ENCODE peak calls at places on chromosomes 7 and 10, in seven cellular contexts. U is Peyer's patch, B is GM23248, S is esophagus squamous epithelium, D is spleen, G is thoracic aorta, J is HCT116. H is an unnamed sample.

GRCh38 chr10:43599333-43599732 is 6.9 kb upstream of the ZNF485 start:
- DNase-seq in U (no peak), B (no peak), S (no peak), D (no peak), G (no peak), J (no peak), H (no peak)

GRCh38 chr10:102814873-102815661 is 22.1 kb downstream of the CYP17A1 start:
- DNase-seq in U (peak; percentile 56), B (peak; percentile 68), S (no peak), D (peak; percentile 79), G (peak; percentile 84), J (no peak), H (no peak)

GRCh38 chr10:21924511-21924910 is 79.0 kb downstream of the DNAJC1 start:
- DNase-seq in U (no peak), B (no peak), S (no peak), D (no peak), G (no peak), J (no peak), H (no peak)

GRCh38 chr7:42739591-42739990 is 172.3 kb downstream of the C7orf25 start:
- DNase-seq in U (no peak), B (peak; percentile 53), S (no peak), D (no peak), G (no peak), J (no peak), H (no peak)

GRCh38 chr10:14386202-14386593 is 55.5 kb upstream of the FRMD4A start:
- DNase-seq in U (no peak), B (peak; percentile 92), S (no peak), D (no peak), G (no peak), J (no peak), H (no peak)

GRCh38 chr7:36387437-36388345 is 2.0 kb upstream of the ANLN start:
- DNase-seq in U (no peak), B (no peak), S (no peak), D (no peak), G (no peak), J (peak; percentile 48), H (no peak)

GRCh38 chr7:155670521-155670920 is 26.1 kb downstream of the RBM33 start:
- DNase-seq in U (no peak), B (no peak), S (no peak), D (no peak), G (no peak), J (no peak), H (no peak)

GRCh38 chr10:127612-128432 is 7.4 kb upstream of the ZMYND11 start:
- DNase-seq in U (no peak), B (no peak), S (no peak), D (no peak), G (no peak), J (no peak), H (peak; percentile 44)

GRCh38 chr10:44437837-44438752 is 53.2 kb upstream of the CXCL12 start:
- DNase-seq in U (no peak), B (no peak), S (no peak), D (no peak), G (no peak), J (no peak), H (no peak)

GRCh38 chr10:110547139-110547761 is 20.2 kb upstream of the SMC3 start:
- DNase-seq in U (no peak), B (peak; percentile 85), S (no peak), D (no peak), G (no peak), J (peak; percentile 66), H (peak; percentile 69)

GRCh38 chr7:36630112-36630650 is 94.1 kb downstream of the AOAH start:
- DNase-seq in U (no peak), B (no peak), S (no peak), D (no peak), G (no peak), J (no peak), H (no peak)

GRCh38 chr10:31322647-31323046 is 3.6 kb downstream of the ZEB1 start:
- DNase-seq in U (no peak), B (peak; percentile 59), S (no peak), D (no peak), G (no peak), J (no peak), H (peak; percentile 40)
- H3K27me3 ChIP-seq in U (no peaks in the 10 kb centered on the region), B (no peaks in the 10 kb centered on the region), S (no peaks in the 10 kb centered on the region), D (no peaks in the 10 kb centered on the region), G (no peaks in the 10 kb centered on the region), J (no peaks in the 10 kb centered on the region), H (no peaks in the 10 kb centered on the region)

GRCh38 chr7:37920305-37920618 is 178 bp upstream of the EPDR1 start:
- DNase-seq in U (no peak), B (no peak), S (no peak), D (no peak), G (no peak), J (no peak), H (no peak)
- H3K27ac ChIP-seq in U (peak overlapping the region; percentile 84), B (no peak overlapping the region), S (peak overlapping the region; percentile 74), D (peak overlapping the region; percentile 63), G (peak overlapping the region; percentile 71), J (peak overlapping the region; percentile 89), H (no peak overlapping the region)

GRCh38 chr7:131306777-131307176 is 20.9 kb upstream of the MKLN1 start:
- DNase-seq in U (no peak), B (no peak), S (no peak), D (no peak), G (no peak), J (no peak), H (no peak)
- H3K9me3 ChIP-seq in U (no peaks in the 10 kb centered on the region), B (no peaks in the 10 kb centered on the region), S (no peaks in the 10 kb centered on the region), D (peaks cover 40% of the 10 kb centered on the region), G (no peaks in the 10 kb centered on the region), J (no peaks in the 10 kb centered on the region), H (no peaks in the 10 kb centered on the region)

DNA sequence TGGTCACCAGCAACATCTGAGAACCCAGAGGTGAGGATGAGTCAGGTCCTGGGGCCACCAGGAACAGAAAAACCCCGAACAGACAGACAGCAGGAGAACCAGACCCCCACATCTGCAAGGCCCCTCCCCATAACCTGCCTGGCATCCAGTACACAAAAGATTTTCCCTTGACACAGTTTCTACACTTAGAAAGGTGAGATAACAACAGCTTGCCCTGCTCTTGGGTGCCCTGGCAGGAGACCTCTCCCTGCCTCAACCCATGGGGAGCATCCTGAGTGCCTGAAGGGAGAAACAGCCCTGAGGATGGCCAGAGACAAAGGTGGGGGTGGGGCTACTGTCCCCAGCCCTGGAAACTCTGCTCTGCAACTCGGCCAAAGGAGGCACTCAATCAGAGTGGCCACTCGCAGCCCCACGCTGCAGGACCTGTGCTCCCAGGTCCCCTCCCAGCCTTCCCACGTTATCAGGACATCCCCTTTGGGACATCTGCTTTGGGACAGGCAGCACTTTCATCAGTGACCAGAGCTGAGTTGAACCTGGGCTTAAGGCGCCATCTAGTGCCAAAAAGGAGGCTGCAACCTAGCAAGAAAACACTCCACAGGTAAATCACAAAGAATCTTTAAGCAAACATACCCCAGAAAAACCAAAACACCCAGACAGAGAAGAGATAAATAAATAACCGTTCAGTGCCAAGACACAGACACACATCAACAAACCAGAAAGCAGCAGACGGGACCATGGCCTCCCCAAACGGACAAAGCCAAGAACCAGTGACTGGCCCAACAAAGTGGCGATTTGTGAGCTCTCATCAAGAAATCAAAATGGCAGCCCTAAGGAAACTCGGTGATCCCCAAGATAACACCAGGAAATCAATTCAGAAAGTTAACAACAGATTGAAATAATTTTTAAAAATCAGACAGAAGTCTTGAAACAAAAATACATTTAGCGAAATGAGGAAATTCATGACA is 233.7 kb downstream of the PTPRN2 start:
- DNase-seq in U (no peak), B (peak; percentile 19), S (no peak), D (peak; percentile 28), G (no peak), J (peak; percentile 22), H (no peak)
- H3K27me3 ChIP-seq in U (no peaks in the 10 kb centered on the region), B (no peaks in the 10 kb centered on the region), S (no peaks in the 10 kb centered on the region), D (no peaks in the 10 kb centered on the region), G (no peaks in the 10 kb centered on the region), J (no peaks in the 10 kb centered on the region), H (no peaks in the 10 kb centered on the region)

GRCh38 chr7:140229591-140230516 is 53.1 kb upstream of the KDM7A start:
- DNase-seq in U (peak; percentile 87), B (no peak), S (no peak), D (peak; percentile 93), G (no peak), J (no peak), H (peak; percentile 44)

GRCh38 chr7:140230517-140230861 is 53.7 kb upstream of the KDM7A start:
- DNase-seq in U (peak; percentile 82), B (peak; percentile 64), S (peak; percentile 35), D (peak; percentile 97), G (no peak), J (no peak), H (peak; percentile 84)

GRCh38 chr7:140231779-140232491 is 55.2 kb upstream of the KDM7A start:
- DNase-seq in U (peak; percentile 63), B (no peak), S (no peak), D (no peak), G (no peak), J (no peak), H (no peak)

GRCh38 chr7:140230862-140231778 is 54.3 kb upstream of the KDM7A start:
- DNase-seq in U (peak; percentile 86), B (peak; percentile 56), S (no peak), D (peak; percentile 89), G (no peak), J (peak; percentile 40), H (peak; percentile 48)

DNA sequence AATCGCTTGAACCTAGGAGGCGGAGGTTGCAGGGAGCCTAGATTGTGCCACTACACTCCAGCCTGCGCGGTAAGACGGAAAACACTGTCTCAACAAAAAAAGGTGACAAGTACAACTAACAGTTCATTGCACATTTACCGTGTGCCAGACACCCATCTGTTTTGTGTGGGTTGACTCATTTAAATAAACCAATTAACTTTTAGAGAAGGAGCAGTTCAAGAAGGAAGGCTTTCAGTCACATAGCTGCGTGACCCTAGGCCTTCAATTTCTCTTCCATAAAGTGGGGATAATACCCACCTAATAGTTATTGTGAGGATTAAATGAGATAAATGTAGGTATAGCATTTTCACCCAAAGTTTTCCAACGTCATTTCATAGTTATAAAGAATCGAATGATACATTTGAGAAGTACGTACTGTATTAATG is 52.3 kb upstream of the KDM7A start:
- DNase-seq in U (no peak), B (no peak), S (no peak), D (no peak), G (no peak), J (no peak), H (no peak)
- H3K27ac ChIP-seq in U (peak overlapping the region; percentile 94), B (no peak overlapping the region), S (no peak overlapping the region), D (peak overlapping the region; percentile 91), G (no peak overlapping the region), J (no peak overlapping the region), H (peak overlapping the region; percentile 91)

GRCh38 chr7:99541212-99541611 is 10.7 kb downstream of the FAM200A start:
- DNase-seq in U (no peak), B (no peak), S (no peak), D (no peak), G (no peak), J (no peak), H (no peak)
- H3K9me3 ChIP-seq in U (no peaks in the 10 kb centered on the region), B (no peaks in the 10 kb centered on the region), S (peaks cover 59% of the 10 kb centered on the region), D (peaks cover 69% of the 10 kb centered on the region), G (peaks cover 25% of the 10 kb centered on the region), J (peaks cover 7% of the 10 kb centered on the region), H (no peaks in the 10 kb centered on the region)

GRCh38 chr10:100863433-100863832 is 49.3 kb upstream of the SLF2 start:
- DNase-seq in U (no peak), B (no peak), S (no peak), D (no peak), G (no peak), J (no peak), H (no peak)

GRCh38 chr10:100859204-100859763 is 53.5 kb upstream of the SLF2 start:
- DNase-seq in U (no peak), B (no peak), S (no peak), D (no peak), G (no peak), J (no peak), H (no peak)

GRCh38 chr10:100858258-100858657 is 54.5 kb upstream of the SLF2 start:
- DNase-seq in U (no peak), B (no peak), S (no peak), D (no peak), G (no peak), J (no peak), H (no peak)

GRCh38 chr10:100858742-100859141 is 54.0 kb upstream of the SLF2 start:
- DNase-seq in U (no peak), B (no peak), S (no peak), D (no peak), G (no peak), J (no peak), H (no peak)
- H3K27me3 ChIP-seq in U (no peaks in the 10 kb centered on the region), B (peaks cover 64% of the 10 kb centered on the region), S (no peaks in the 10 kb centered on the region), D (no peaks in the 10 kb centered on the region), G (peaks cover 6% of the 10 kb centered on the region), J (peaks cover 18% of the 10 kb centered on the region), H (no peaks in the 10 kb centered on the region)